ENCODE peak calls at places on chromosomes 12 and 14, in ten cellular contexts. D is activated T-cell treated with anti-CD3 and anti-CD28 coated beads for 48 hours, G is OCI-M1, Y is pancreas, U is fibroblast of the conjunctiva, H is left lobe of liver, B is D341Med, V is GM20000, F is T47D, Z is non-pigmented ciliary epithelial cell. N is an unnamed sample.

GRCh38 chr12:103177624-103178023 is 220.2 kb downstream of the ASCL1 start:
- DNase-seq in D (no peak), G (no peak), Y (no peak), U (no peak), H (no peak), B (no peak), V (no peak), F (no peak), Z (no peak), N (no peak)

GRCh38 chr14:84493779-84494178 is 1036.2 kb upstream of the FLRT2 start:
- DNase-seq in D (no peak), G (peak), Y (no peak), U (no peak), H (no peak), B (no peak), V (no peak), F (no peak), Z (no peak), N (no peak)

GRCh38 chr14:95361373-95362179 is 41.9 kb upstream of the CLMN start:
- DNase-seq in D (peak), G (peak), Y (peak), U (peak), H (peak), B (peak), V (peak), F (peak), Z (no peak), N (no peak)

GRCh38 chr14:94412671-94413638 is 24.6 kb upstream of the SERPINA1 start:
- DNase-seq in D (no peak), G (no peak), Y (peak), U (no peak), H (peak), B (no peak), V (no peak), F (peak), Z (no peak), N (no peak)

GRCh38 chr12:14207946-14208612 is 157.4 kb upstream of the ATF7IP start:
- DNase-seq in D (no peak), G (no peak), Y (peak), U (no peak), H (no peak), B (no peak), V (no peak), F (peak), Z (no peak), N (no peak)

GRCh38 chr12:110819646-110820045 is 27.1 kb upstream of the CCDC63 start:
- DNase-seq in D (no peak), G (no peak), Y (no peak), U (no peak), H (no peak), B (no peak), V (no peak), F (no peak), Z (no peak), N (no peak)

GRCh38 chr12:51171884-51172514 is 936 bp downstream of the TFCP2 start:
- DNase-seq in D (no peak), G (peak), Y (no peak), U (no peak), H (peak), B (no peak), V (peak), F (peak), Z (no peak), N (no peak)

GRCh38 chr12:4482936-4483335 is 37.3 kb upstream of the FGF6 start:
- DNase-seq in D (no peak), G (no peak), Y (no peak), U (no peak), H (no peak), B (no peak), V (no peak), F (no peak), Z (no peak), N (no peak)

GRCh38 chr12:120887253-120888043 is 16.7 kb downstream of the SPPL3 start:
- DNase-seq in D (peak), G (no peak), Y (no peak), U (no peak), H (no peak), B (no peak), V (no peak), F (no peak), Z (no peak), N (no peak)

GRCh38 chr14:68608235-68608962 is 184.5 kb downstream of the ZFP36L1 start:
- DNase-seq in D (no peak), G (no peak), Y (no peak), U (no peak), H (peak), B (no peak), V (no peak), F (no peak), Z (no peak), N (no peak)

GRCh38 chr12:122527478-122527944 is 462 bp downstream of the KNTC1 start:
- DNase-seq in D (peak), G (peak), Y (no peak), U (no peak), H (no peak), B (peak), V (peak), F (peak), Z (no peak), N (no peak)

GRCh38 chr12:114265036-114265435 is 140.9 kb downstream of the TBX5 start:
- DNase-seq in D (no peak), G (no peak), Y (no peak), U (no peak), H (peak), B (no peak), V (no peak), F (no peak), Z (no peak), N (no peak)

GRCh38 chr14:69281450-69282169 is 21.7 kb downstream of the GALNT16 start:
- DNase-seq in D (no peak), G (peak), Y (no peak), U (no peak), H (peak), B (no peak), V (peak), F (no peak), Z (no peak), N (no peak)